ENCODE peak calls at places on chromosomes 4 and X, in ten cellular contexts. V, Y, E, J, A, T, I, R, S and G are unnamed samples.
A peak's percentile ranks its signal among the peaks of the same experiment; 100 is the strongest.

GRCh38 chr4:94304365-94304971 is 38.2 kb downstream of the HPGDS start:
- DNase-seq in V (no peak), T (no peak), S (peak; percentile 42), Y (no peak), E (no peak), J (no peak), A (peak; percentile 47), I (peak; percentile 66), R (peak; percentile 21), G (no peak)

GRCh38 chr4:74320559-74321118 is 12.4 kb downstream of the EPGN start:
- DNase-seq in V (peak; percentile 50), A (peak; percentile 55), S (peak; percentile 55), I (peak; percentile 74), T (peak; percentile 66), Y (peak; percentile 55), E (peak; percentile 23), J (peak; percentile 43), R (peak; percentile 58), G (no peak)

GRCh38 chr4:71415491-71415890 is 76.7 kb downstream of the SLC4A4 start:
- DNase-seq in S (peak; percentile 68), E (no peak), J (no peak), V (no peak), Y (no peak), R (no peak), T (no peak), I (no peak), A (peak; percentile 7), G (no peak)

GRCh38 chrX:94178145-94178790 is 504.3 kb downstream of the FAM133A start:
- DNase-seq in I (no peak), A (no peak), T (no peak), J (no peak), E (no peak), V (no peak), Y (no peak), R (no peak), S (no peak), G (no peak)

GRCh38 chr4:25900310-25900709 is 13.7 kb upstream of the SMIM20 start:
- DNase-seq in S (peak; percentile 37), E (no peak), I (no peak), T (no peak), Y (no peak), V (no peak), J (no peak), R (no peak), A (no peak), G (no peak)

GRCh38 chr4:80235451-80235850 is 31.0 kb upstream of the FGF5 start:
- DNase-seq in J (no peak), T (no peak), S (peak; percentile 82), E (no peak), Y (no peak), R (no peak), I (no peak), V (no peak), A (no peak), G (no peak)

GRCh38 chrX:45697591-45697990 is 496.9 kb upstream of the DIPK2B start:
- DNase-seq in E (no peak), T (no peak), R (no peak), A (peak; percentile 66), S (peak; percentile 90), Y (no peak), I (peak; percentile 94), V (no peak), J (no peak), G (no peak)

GRCh38 chr4:128768373-128768996 is 41.0 kb upstream of the JADE1 start:
- DNase-seq in E (no peak), R (no peak), I (no peak), V (no peak), J (no peak), A (peak; percentile 70), Y (no peak), T (no peak), S (peak; percentile 51), G (no peak)

GRCh38 chrX:9829308-9830267 is 43.4 kb downstream of the SHROOM2 start:
- DNase-seq in R (no peak), J (no peak), T (no peak), E (no peak), I (no peak), Y (no peak), V (no peak), S (peak; percentile 82), A (peak; percentile 62), G (no peak)

GRCh38 chrX:1582686-1583437 is 8.5 kb upstream of the AKAP17A start:
- DNase-seq in J (no peak), Y (no peak), T (no peak), S (no peak), E (no peak), A (peak; percentile 67), I (no peak), V (no peak), R (peak; percentile 63), G (no peak)

GRCh38 chr4:56007154-56007553 is 58.4 kb downstream of the CEP135 start:
- DNase-seq in T (no peak), V (no peak), Y (no peak), J (no peak), A (no peak), R (no peak), I (no peak), E (no peak), S (no peak), G (no peak)

DNA sequence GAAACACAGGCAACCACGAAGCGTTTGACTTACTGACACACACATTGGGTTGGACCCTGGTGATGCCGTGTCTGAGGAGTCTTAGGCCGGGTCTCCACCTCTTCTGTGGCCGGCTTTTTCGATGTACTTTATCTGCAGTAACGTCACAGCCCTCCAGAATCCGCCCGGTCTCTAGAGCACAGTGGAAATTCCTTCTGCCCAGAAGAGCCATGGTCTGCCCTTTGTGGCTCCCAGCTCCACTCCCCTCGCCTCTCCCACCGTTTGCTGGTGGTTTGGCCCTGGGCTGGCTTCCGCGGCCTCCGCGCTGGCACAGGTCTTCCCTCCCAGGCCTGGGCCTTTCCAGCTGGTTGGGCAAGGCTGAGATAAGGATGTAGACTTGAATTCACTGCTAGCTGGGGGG is 4.3 kb downstream of the MAEA start:
- DNase-seq in V (no peak), E (peak; percentile 71), R (no peak), S (no peak), Y (no peak), I (no peak), T (no peak), J (peak; percentile 75), A (no peak), G (no peak)
- H3K27ac ChIP-seq in V (no peak overlapping the region), E (peak overlapping the region; percentile 61), R (no peak overlapping the region), S (no peak overlapping the region), Y (no peak overlapping the region), I (no peak overlapping the region), T (no peak overlapping the region), J (peak overlapping the region; percentile 39), A (no peak overlapping the region), G (no peak overlapping the region)

DNA sequence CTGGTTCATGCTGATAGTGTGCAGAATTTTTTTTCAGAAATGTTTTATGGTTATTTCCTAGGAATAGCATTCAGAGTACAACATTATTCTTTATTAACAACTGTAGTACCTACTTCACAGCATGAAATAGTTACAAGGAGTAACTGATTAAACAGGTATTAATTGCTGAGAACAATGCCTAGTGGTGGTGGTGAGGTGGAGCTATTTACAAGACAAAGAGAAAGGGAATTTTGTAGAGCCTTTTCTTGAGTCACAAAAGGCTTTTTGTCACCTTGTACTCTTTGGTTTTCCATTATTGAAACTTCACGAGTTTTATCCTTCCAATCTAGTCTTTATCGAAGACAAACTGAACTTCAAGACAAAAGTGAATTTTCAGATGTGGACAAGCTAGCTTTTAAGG is 27.5 kb downstream of the OFD1 start:
- DNase-seq in R (no peak), S (no peak), J (no peak), A (no peak), T (no peak), Y (no peak), I (no peak), V (no peak), E (no peak), G (no peak)
- TF ChIP-seq CTCF in R (no peak), S (no peak), J (no peak), A (no peak), T (no peak), Y (no peak), I (no peak), V (no peak), E (no peak), G (no peak)

DNA sequence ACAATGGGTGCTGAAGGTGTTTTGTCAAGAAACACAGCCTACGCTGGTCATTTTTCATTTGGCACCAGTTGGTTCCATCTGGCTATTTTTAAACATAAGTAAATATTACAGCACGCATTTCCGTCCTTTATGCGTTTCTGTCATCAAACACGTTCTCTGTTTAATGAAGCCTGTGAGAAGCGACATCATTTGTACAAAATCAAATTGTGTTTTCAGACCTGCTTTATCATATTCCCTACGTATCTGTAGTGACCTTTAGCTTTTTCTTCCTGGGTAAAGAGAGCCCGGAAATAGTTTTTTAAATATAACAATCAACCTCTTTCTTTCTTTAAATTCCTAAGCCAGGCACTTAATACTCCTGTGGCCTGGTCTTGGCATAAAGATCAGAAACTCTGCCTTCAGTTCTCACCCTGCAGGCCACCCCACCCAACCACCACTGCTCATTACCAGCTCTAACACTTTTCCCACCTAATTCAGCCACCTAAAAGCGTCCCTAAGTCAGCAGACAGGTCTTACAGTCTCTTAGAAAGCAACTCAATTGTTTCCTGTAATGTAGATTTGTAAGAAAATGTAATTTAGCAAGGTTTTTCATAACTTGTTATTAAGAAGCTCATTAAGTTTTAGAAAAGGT is 30.4 kb downstream of the ACSL1 start:
- DNase-seq in T (no peak), Y (no peak), R (no peak), A (no peak), S (no peak), I (peak; percentile 4), V (no peak), E (no peak), J (no peak), G (no peak)
- H3K27ac ChIP-seq in T (no peak overlapping the region), Y (peak overlapping the region; percentile 42), R (no peak overlapping the region), A (no peak overlapping the region), S (no peak overlapping the region), I (peak overlapping the region; percentile 29), V (no peak overlapping the region), E (no peak overlapping the region), J (no peak overlapping the region), G (no peak overlapping the region)

GRCh38 chrX:63128509-63128908 is 222.6 kb downstream of the SPIN4 start:
- DNase-seq in Y (no peak), J (no peak), T (no peak), S (peak; percentile 9), E (peak; percentile 31), I (no peak), R (peak; percentile 11), A (peak; percentile 17), V (no peak), G (no peak)
- TF ChIP-seq CTCF in Y (peak; percentile 45), J (peak; percentile 59), T (peak; percentile 57), S (peak; percentile 25), E (no peak), I (no peak), R (peak; percentile 17), A (peak; percentile 54), V (peak; percentile 38), G (peak; percentile 13)

DNA sequence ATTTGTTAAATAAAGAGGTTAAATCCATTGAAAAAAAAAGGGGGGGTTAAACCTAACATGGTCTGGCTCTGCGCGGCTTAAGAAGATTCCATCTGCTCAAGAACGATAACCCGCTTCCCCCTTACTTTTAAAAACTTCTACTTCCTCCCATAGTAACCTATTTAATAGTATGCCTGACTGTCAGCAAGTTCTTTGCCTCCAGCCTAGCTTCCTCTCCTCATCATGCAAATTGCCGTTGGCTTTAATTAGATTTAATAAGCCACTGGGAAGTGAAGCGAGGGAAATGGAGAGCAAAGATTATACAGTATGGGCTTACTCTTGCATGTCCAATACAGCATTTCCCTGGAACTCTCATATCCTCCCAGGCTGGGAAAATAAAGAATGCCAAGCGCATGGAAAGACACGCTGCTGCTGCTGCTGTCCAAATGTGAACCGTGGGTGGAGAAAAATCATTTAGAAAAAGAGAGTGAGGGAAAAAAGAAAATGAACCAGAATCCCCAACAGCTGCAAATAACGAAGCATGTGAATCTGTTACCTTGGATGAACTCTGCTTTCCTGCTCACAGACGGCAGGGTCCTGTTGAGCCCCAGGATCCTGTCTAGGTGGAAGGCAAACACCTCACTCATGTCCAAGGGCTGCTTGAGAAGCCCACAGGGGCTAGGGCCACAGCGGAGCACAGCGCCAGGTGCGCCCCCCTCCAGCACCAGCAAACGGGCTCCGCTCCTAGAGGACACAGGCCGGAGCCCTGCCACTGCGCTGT is 2.7 kb downstream of the GASK1B start:
- DNase-seq in A (no peak), T (no peak), Y (no peak), J (no peak), S (peak; percentile 21), R (peak; percentile 4), E (no peak), I (peak; percentile 61), V (no peak), G (no peak)
- H3K27ac ChIP-seq in A (no peak overlapping the region), T (no peak overlapping the region), Y (peak overlapping the region; percentile 69), J (peak overlapping the region; percentile 59), S (peak overlapping the region; percentile 15), R (peak overlapping the region; percentile 79), E (peak overlapping the region; percentile 87), I (peak overlapping the region; percentile 54), V (peak overlapping the region; percentile 62), G (peak overlapping the region; percentile 79)